ENCODE peak calls at places on chromosome 1, in ten cellular contexts. C is activated naive CD4-positive, alpha-beta T cell treated with anti-CD3 and anti-CD28 coated beads, Interleukin-2, amount 10 ng/mL, durations not matched to agents 7 days and 5 days; J is amygdala; U is NCI-H510A treated with DMSO at 0.1 percent for 48 hours; V is NCI-H2029 treated with DMSO at 0.1 percent for 48 hours; B is cardiac fibroblast; Y is GM12865; A is activated CD8-positive, alpha-beta memory T cell treated with anti-CD3 and anti-CD28 coated beads for 4 hours; F is nucleus accumbens; Z is posterior cingulate gyrus. K is an unnamed sample.

GRCh38 chr1:60908159-60908558 is 174.2 kb upstream of the NFIA start:
- DNase-seq in C (no peak), J (no peak), U (no peak), V (no peak), B (no peak), Y (no peak), A (no peak), F (no peak), Z (no peak), K (no peak)

GRCh38 chr1:64934115-64934880 is 32.1 kb downstream of the JAK1 start:
- DNase-seq in C (no peak), J (no peak), U (no peak), V (no peak), B (peak), Y (no peak), A (no peak), F (no peak), Z (no peak), K (no peak)

GRCh38 chr1:21249940-21250493 is 40.2 kb downstream of the ECE1 start:
- DNase-seq in C (no peak), J (no peak), U (no peak), V (no peak), B (no peak), Y (no peak), A (no peak), F (no peak), Z (no peak), K (no peak)

GRCh38 chr1:29603622-29604021 is 367.3 kb downstream of the PTPRU start:
- DNase-seq in C (no peak), J (no peak), U (no peak), V (no peak), B (no peak), Y (no peak), A (no peak), F (no peak), Z (no peak), K (no peak)

GRCh38 chr1:116064616-116065015 is 46.6 kb upstream of the MAB21L3 start:
- DNase-seq in C (no peak), J (no peak), U (no peak), V (no peak), B (peak), Y (no peak), A (no peak), F (no peak), Z (no peak), K (no peak)

GRCh38 chr1:51294566-51295184 is 35.7 kb downstream of the TTC39A start:
- DNase-seq in C (no peak), J (no peak), U (no peak), V (no peak), B (no peak), Y (no peak), A (no peak), F (no peak), Z (no peak), K (no peak)

GRCh38 chr1:214216779-214217178 is 64.2 kb upstream of the SMYD2 start:
- DNase-seq in C (no peak), J (no peak), U (peak), V (peak), B (no peak), Y (no peak), A (no peak), F (no peak), Z (no peak), K (no peak)

GRCh38 chr1:81512242-81512641 is 288.5 kb upstream of the ADGRL2 start:
- DNase-seq in C (no peak), J (no peak), U (no peak), V (no peak), B (peak), Y (no peak), A (no peak), F (no peak), Z (no peak), K (no peak)

GRCh38 chr1:96978431-96978830 is 256.8 kb downstream of the PTBP2 start:
- DNase-seq in C (no peak), J (no peak), U (no peak), V (no peak), B (no peak), Y (no peak), A (no peak), F (no peak), Z (no peak), K (no peak)

GRCh38 chr1:151574575-151575529 is 34.7 kb downstream of the TUFT1 start:
- DNase-seq in C (no peak), J (no peak), U (no peak), V (no peak), B (peak), Y (peak), A (no peak), F (no peak), Z (no peak), K (no peak)

GRCh38 chr1:43450251-43451070 is 3.3 kb downstream of the HYI start:
- DNase-seq in C (no peak), J (no peak), U (no peak), V (no peak), B (no peak), Y (no peak), A (no peak), F (no peak), Z (no peak), K (no peak)

GRCh38 chr1:3415260-3415952 is 39.1 kb upstream of the ARHGEF16 start:
- DNase-seq in C (no peak), J (no peak), U (no peak), V (no peak), B (no peak), Y (no peak), A (no peak), F (no peak), Z (no peak), K (no peak)

GRCh38 chr1:30783244-30783915 is 25.8 kb upstream of the LAPTM5 start:
- DNase-seq in C (no peak), J (no peak), U (no peak), V (no peak), B (no peak), Y (no peak), A (no peak), F (no peak), Z (no peak), K (no peak)